ENCODE peak calls at places on chromosome 12, in six cellular contexts. E is T-helper 2 cell; B is H7; H is GM12892; A is CD4-positive, alpha-beta T cell; G is ELR. W is an unnamed sample.

GRCh38 chr12:58750484-58750883 is 169.8 kb downstream of the LRIG3 start:
- DNase-seq in E (no peak), B (no peak), H (no peak), A (no peak), G (peak; percentile 91), W (no peak)

GRCh38 chr12:122124370-122124769 is 45.8 kb downstream of the MLXIP start:
- DNase-seq in E (no peak), B (peak; percentile 28), H (no peak), A (no peak), G (no peak), W (no peak)

GRCh38 chr12:132009336-132009859 is 59.7 kb downstream of the EP400 start:
- DNase-seq in E (no peak), B (no peak), H (no peak), A (no peak), G (no peak), W (no peak)

GRCh38 chr12:116525418-116526001 is 33.7 kb upstream of the MAP1LC3B2 start:
- DNase-seq in E (no peak), B (no peak), H (no peak), A (no peak), G (peak; percentile 94), W (no peak)

GRCh38 chr12:113152835-113153814 is 3.6 kb downstream of the CFAP73 start:
- DNase-seq in E (peak; percentile 22), B (peak; percentile 94), H (peak; percentile 83), A (peak; percentile 49), G (peak; percentile 75), W (peak; percentile 88)

GRCh38 chr12:11968516-11968915 is 102.2 kb upstream of the BCL2L14 start:
- DNase-seq in E (no peak), B (no peak), H (no peak), A (no peak), G (no peak), W (no peak)

GRCh38 chr12:91109148-91109564 is 2.1 kb downstream of the LUM start:
- DNase-seq in E (peak; percentile 7), B (peak; percentile 2), H (no peak), A (no peak), G (peak; percentile 62), W (peak; percentile 46)

GRCh38 chr12:21509768-21510167 is 8.2 kb downstream of the GOLT1B start:
- DNase-seq in E (no peak), B (no peak), H (peak; percentile 5), A (no peak), G (no peak), W (no peak)

GRCh38 chr12:21456291-21456780 is 18.9 kb downstream of the PYROXD1 start:
- DNase-seq in E (peak; percentile 8), B (no peak), H (no peak), A (no peak), G (no peak), W (no peak)

GRCh38 chr12:104546575-104546974 is 89.8 kb downstream of the CHST11 start:
- DNase-seq in E (no peak), B (no peak), H (no peak), A (no peak), G (no peak), W (no peak)

GRCh38 chr12:27190761-27191160 is 53.3 kb upstream of the STK38L start:
- DNase-seq in E (no peak), B (no peak), H (no peak), A (no peak), G (no peak), W (no peak)

GRCh38 chr12:41661141-41661540 is 473.0 kb downstream of the PDZRN4 start:
- DNase-seq in E (no peak), B (no peak), H (no peak), A (no peak), G (no peak), W (no peak)

GRCh38 chr12:65524666-65525065 is 246.2 kb downstream of the MSRB3 start:
- DNase-seq in E (no peak), B (no peak), H (no peak), A (no peak), G (peak; percentile 94), W (no peak)

GRCh38 chr12:26341481-26341880 is 146.1 kb downstream of the SSPN start:
- DNase-seq in E (no peak), B (no peak), H (no peak), A (no peak), G (no peak), W (no peak)

GRCh38 chr12:19482551-19483109 is 43.3 kb downstream of the AEBP2 start:
- DNase-seq in E (peak; percentile 45), B (no peak), H (peak; percentile 25), A (peak; percentile 6), G (no peak), W (peak; percentile 33)

W was measured in iPS-NIHi11.